ENCODE peak calls at places on chromosomes 5 and 9, in eight cellular contexts. D is fibroblast of pulmonary artery, Q is BJ, C is GM23338, E is GM12865, Y is AG09309, K is cardiac muscle cell, R is HCT116. H is an unnamed sample.

GRCh38 chr9:127305450-127306226 is 41.1 kb downstream of the GARNL3 start:
- DNase-seq in D (no peak), Q (no peak), C (peak), E (peak), Y (no peak), K (no peak), R (peak), H (no peak)

GRCh38 chr5:6757414-6757969 is 44.3 kb downstream of the TENT4A start:
- DNase-seq in D (no peak), Q (no peak), C (no peak), E (no peak), Y (no peak), K (no peak), R (no peak), H (no peak)

GRCh38 chr9:129623331-129623730 is 2.4 kb upstream of the C9orf50 start:
- DNase-seq in D (peak), Q (no peak), C (no peak), E (no peak), Y (peak), K (peak), R (no peak), H (no peak)

GRCh38 chr9:131704195-131704983 is 35.5 kb downstream of the RAPGEF1 start:
- DNase-seq in D (no peak), Q (no peak), C (no peak), E (no peak), Y (no peak), K (no peak), R (no peak), H (no peak)

GRCh38 chr5:72353046-72353445 is 32.9 kb downstream of the PTCD2 start:
- DNase-seq in D (peak), Q (no peak), C (no peak), E (no peak), Y (peak), K (peak), R (no peak), H (peak)

GRCh38 chr9:113566011-113566711 is 102.6 kb downstream of the RGS3 start:
- DNase-seq in D (no peak), Q (no peak), C (no peak), E (no peak), Y (no peak), K (no peak), R (no peak), H (no peak)

GRCh38 chr9:73962792-73963191 is 534.3 kb upstream of the RORB start:
- DNase-seq in D (no peak), Q (no peak), C (no peak), E (no peak), Y (no peak), K (no peak), R (no peak), H (no peak)

GRCh38 chr9:71048271-71048670 is 73.2 kb downstream of the TRPM3 start:
- DNase-seq in D (no peak), Q (no peak), C (no peak), E (no peak), Y (no peak), K (no peak), R (no peak), H (no peak)

GRCh38 chr9:127937383-127938297 is at the start of gene DPM2:
- DNase-seq in D (peak), Q (no peak), C (peak), E (peak), Y (no peak), K (peak), R (peak), H (no peak)

GRCh38 chr5:30908356-30908755 is 285.1 kb upstream of the CDH6 start:
- DNase-seq in D (no peak), Q (no peak), C (no peak), E (no peak), Y (no peak), K (no peak), R (no peak), H (no peak)

GRCh38 chr5:113199122-113199905 is 222.7 kb downstream of the DCP2 start:
- DNase-seq in D (peak), Q (no peak), C (no peak), E (no peak), Y (no peak), K (peak), R (no peak), H (peak)

GRCh38 chr5:15003511-15003920 is 131.9 kb upstream of the ANKH start:
- DNase-seq in D (peak), Q (peak), C (peak), E (peak), Y (peak), K (peak), R (peak), H (peak)

GRCh38 chr5:6543830-6544560 is 88.8 kb downstream of the NSUN2 start:
- DNase-seq in D (no peak), Q (no peak), C (no peak), E (no peak), Y (no peak), K (no peak), R (no peak), H (no peak)

GRCh38 chr5:139186752-139187326 is 11.3 kb downstream of the SIL1 start:
- DNase-seq in D (no peak), Q (no peak), C (no peak), E (no peak), Y (no peak), K (no peak), R (no peak), H (no peak)

GRCh38 chr9:79053613-79054012 is 518.2 kb upstream of the TLE4 start:
- DNase-seq in D (no peak), Q (no peak), C (no peak), E (peak), Y (no peak), K (no peak), R (no peak), H (no peak)

GRCh38 chr9:123176230-123176629 is 92.2 kb downstream of the STRBP start:
- DNase-seq in D (peak), Q (peak), C (no peak), E (no peak), Y (peak), K (peak), R (no peak), H (no peak)

GRCh38 chr5:58499951-58500350 is 8.7 kb downstream of the GAPT start:
- DNase-seq in D (no peak), Q (no peak), C (no peak), E (no peak), Y (no peak), K (no peak), R (no peak), H (no peak)

GRCh38 chr9:89623925-89624420 is 19.2 kb downstream of the GADD45G start:
- DNase-seq in D (no peak), Q (no peak), C (no peak), E (no peak), Y (no peak), K (no peak), R (no peak), H (no peak)

GRCh38 chr5:91332267-91333044 is 50.7 kb downstream of the ARRDC3 start:
- DNase-seq in D (peak), Q (no peak), C (no peak), E (peak), Y (no peak), K (peak), R (peak), H (peak)

GRCh38 chr9:130142635-130143034 is 29.6 kb upstream of the NCS1 start:
- DNase-seq in D (no peak), Q (no peak), C (no peak), E (no peak), Y (no peak), K (no peak), R (no peak), H (no peak)

GRCh38 chr5:166594552-166594951 is 1696.9 kb upstream of the WWC1 start:
- DNase-seq in D (no peak), Q (no peak), C (no peak), E (no peak), Y (no peak), K (peak), R (no peak), H (no peak)

GRCh38 chr9:113387560-113388230 is 10.9 kb upstream of the HDHD3 start:
- DNase-seq in D (no peak), Q (no peak), C (no peak), E (no peak), Y (no peak), K (no peak), R (no peak), H (no peak)

GRCh38 chr9:119257592-119257991 is 111.6 kb downstream of the BRINP1 start:
- DNase-seq in D (no peak), Q (no peak), C (no peak), E (no peak), Y (no peak), K (no peak), R (no peak), H (no peak)

GRCh38 chr5:111697215-111697614 is 59.8 kb downstream of the NREP start:
- DNase-seq in D (peak), Q (no peak), C (no peak), E (no peak), Y (no peak), K (peak), R (no peak), H (no peak)

GRCh38 chr9:34493972-34494535 is 28.7 kb downstream of the ENHO start:
- DNase-seq in D (peak), Q (no peak), C (peak), E (peak), Y (no peak), K (peak), R (no peak), H (peak)

GRCh38 chr5:133996683-133997252 is 8.0 kb downstream of the VDAC1 start:
- DNase-seq in D (no peak), Q (no peak), C (peak), E (no peak), Y (no peak), K (peak), R (no peak), H (no peak)

DNA sequence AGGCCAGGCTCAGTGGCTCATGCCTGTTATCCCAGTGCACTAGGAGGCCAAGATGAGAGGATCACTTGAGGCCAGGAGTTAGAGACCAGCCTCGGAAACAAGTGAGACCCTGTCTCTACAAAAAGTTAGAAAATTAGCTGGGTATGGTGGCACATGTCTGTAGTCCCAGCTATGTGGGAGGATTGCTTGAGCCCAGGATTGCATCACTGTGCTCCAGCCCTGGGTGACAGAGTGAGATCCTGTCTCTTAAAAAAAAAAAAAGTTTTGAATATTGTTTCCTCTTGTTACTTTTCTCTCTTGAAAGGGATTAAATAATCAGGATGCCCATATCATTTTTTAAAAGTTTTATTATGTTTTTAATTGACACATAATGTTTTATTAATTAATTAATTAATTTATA is 7.6 kb downstream of the ARHGEF37 start:
- DNase-seq in D (peak), Q (no peak), C (no peak), E (no peak), Y (no peak), K (no peak), R (no peak), H (no peak)
- TF ChIP-seq CTCF in D (no peak), Q (no peak), C (no peak), E (no peak), Y (no peak), K (no peak), R (no peak), H (no peak)

GRCh38 chr5:65721050-65721774 is 697 bp downstream of the SGTB start:
- DNase-seq in D (peak), Q (no peak), C (peak), E (peak), Y (no peak), K (peak), R (no peak), H (peak)

GRCh38 chr5:65722575-65723424 is 795 bp downstream of the NLN start:
- DNase-seq in D (peak), Q (no peak), C (peak), E (peak), Y (no peak), K (peak), R (peak), H (peak)

GRCh38 chr5:65718576-65719310 is 3.2 kb downstream of the SGTB start:
- DNase-seq in D (no peak), Q (no peak), C (no peak), E (no peak), Y (no peak), K (no peak), R (no peak), H (no peak)

GRCh38 chr5:65727491-65728156 is 5.6 kb downstream of the NLN start:
- DNase-seq in D (no peak), Q (no peak), C (no peak), E (peak), Y (no peak), K (no peak), R (no peak), H (no peak)

DNA sequence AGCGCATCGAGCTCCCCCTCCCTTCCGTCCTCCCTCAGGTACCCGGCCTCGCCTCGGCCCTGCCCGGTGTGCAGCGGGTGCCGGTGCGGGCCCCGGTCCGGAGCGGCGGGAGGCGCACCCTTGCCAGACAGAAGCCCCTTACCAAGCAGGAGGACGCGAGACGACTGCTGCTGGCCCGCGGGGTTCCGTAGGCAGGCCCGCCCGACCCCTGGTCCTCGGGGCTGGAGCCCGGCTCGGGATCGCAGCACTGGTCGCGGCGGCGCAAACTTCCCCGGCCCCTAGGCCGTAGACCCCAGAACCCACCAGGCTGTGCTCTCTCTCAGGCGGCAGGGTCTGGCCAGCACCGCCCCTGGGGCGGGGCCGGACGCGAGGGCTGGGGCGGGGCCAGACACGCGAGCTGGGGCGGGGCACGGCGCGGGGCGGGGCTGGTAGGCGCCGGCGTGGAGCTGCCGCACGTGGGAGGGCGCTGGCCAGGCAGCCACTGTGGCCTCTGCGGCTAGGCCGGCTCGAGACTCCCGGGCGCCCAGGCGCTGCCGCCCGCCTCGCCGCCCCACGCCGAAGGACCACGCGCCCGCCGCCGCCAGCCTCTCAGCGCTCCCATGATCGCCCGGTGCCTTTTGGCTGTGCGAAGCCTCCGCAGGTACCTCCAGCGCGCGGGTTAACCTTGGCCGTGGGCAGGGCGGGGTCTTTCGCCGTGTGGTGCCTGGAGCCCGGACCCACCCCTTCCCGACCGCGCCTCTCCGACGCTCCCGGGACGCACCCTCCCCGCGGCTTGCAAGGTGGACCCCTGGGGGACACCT is at the start of the genes NLN and SGTB:
- DNase-seq in D (peak), Q (no peak), C (peak), E (peak), Y (no peak), K (peak), R (peak), H (no peak)
- TF ChIP-seq CTCF in D (no peak), Q (no peak), C (no peak), E (no peak), Y (no peak), K (no peak), R (no peak), H (no peak)

DNA sequence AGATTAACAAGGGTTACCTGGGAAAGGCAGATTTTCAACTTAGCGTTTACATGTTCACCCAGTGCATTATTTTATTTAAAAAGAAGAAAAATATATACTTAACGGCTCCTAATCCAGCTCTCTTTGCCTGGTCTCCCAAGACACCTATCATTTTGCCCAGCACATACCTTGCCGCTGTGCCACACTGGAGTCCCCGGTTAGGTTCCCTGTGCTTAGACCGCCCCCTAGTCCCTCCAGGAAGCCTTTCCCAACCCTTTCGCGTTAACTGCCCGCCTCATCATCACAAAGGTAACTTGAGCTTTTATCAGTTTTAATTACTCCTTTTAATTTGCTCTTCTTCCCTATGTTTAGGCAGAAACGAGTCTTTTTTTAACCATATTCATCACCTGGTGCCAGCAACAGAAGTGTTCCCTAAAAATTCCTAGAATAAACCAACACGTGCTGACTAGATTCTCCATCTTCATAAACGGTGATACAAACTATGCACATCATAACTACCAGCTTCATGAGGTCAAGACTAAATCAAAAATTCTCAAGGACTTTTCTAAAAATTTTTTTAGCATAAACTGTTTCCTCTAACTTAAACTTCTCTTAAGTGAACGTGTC is 19.7 kb downstream of the DNAJA1 start:
- DNase-seq in D (peak), Q (no peak), C (peak), E (no peak), Y (no peak), K (peak), R (no peak), H (no peak)
- TF ChIP-seq CTCF in D (peak), Q (peak), C (peak), E (no peak), Y (no peak), K (peak), R (no peak), H (peak)

GRCh38 chr5:135944967-135945560 is 9.7 kb downstream of the LECT2 start:
- DNase-seq in D (peak), Q (peak), C (peak), E (peak), Y (peak), K (peak), R (peak), H (peak)
- TF ChIP-seq CTCF in D (peak), Q (peak), C (peak), E (peak), Y (peak), K (peak), R (peak), H (peak)

GRCh38 chr5:18037718-18038117 is 403.5 kb downstream of the TAF11L14 start:
- DNase-seq in D (no peak), Q (no peak), C (no peak), E (no peak), Y (no peak), K (no peak), R (no peak), H (no peak)

GRCh38 chr5:18048449-18048848 is 414.2 kb downstream of the TAF11L14 start:
- DNase-seq in D (no peak), Q (no peak), C (no peak), E (no peak), Y (no peak), K (no peak), R (no peak), H (no peak)

DNA sequence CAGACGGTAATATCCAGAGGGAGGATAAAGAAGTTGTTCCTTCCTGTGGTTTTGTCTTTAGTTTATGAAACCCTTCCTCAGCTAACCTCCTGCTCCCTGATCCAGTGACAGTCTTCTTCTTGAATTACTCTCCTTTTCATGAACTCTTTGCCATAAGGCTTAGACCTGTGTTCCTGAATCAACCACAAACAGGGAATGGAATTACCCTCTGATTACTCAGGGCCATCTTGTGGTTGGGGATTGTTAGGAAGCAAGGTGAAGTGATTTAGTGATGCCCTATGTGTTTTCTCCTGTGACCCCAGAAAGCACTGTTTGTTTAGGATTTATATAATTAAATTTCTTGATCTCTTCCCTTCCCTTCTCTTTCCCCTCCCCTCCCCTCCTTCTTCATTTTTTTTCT is 409.1 kb downstream of the TAF11L14 start:
- DNase-seq in D (no peak), Q (no peak), C (peak), E (no peak), Y (no peak), K (no peak), R (no peak), H (no peak)
- TF ChIP-seq CTCF in D (no peak), Q (no peak), C (peak), E (no peak), Y (no peak), K (no peak), R (no peak), H (no peak)

GRCh38 chr5:151523335-151523734 is 67.8 kb downstream of the FAT2 start:
- DNase-seq in D (peak), Q (no peak), C (peak), E (peak), Y (peak), K (peak), R (peak), H (no peak)

GRCh38 chr5:151517122-151517920 is 69.9 kb downstream of the SLC36A1 start:
- DNase-seq in D (no peak), Q (no peak), C (no peak), E (no peak), Y (no peak), K (no peak), R (no peak), H (no peak)

GRCh38 chr5:151520294-151520693 is 70.8 kb downstream of the FAT2 start:
- DNase-seq in D (no peak), Q (no peak), C (no peak), E (no peak), Y (no peak), K (no peak), R (no peak), H (no peak)
- TF ChIP-seq CTCF in D (no peak), Q (no peak), C (peak), E (no peak), Y (no peak), K (no peak), R (peak), H (no peak)

DNA sequence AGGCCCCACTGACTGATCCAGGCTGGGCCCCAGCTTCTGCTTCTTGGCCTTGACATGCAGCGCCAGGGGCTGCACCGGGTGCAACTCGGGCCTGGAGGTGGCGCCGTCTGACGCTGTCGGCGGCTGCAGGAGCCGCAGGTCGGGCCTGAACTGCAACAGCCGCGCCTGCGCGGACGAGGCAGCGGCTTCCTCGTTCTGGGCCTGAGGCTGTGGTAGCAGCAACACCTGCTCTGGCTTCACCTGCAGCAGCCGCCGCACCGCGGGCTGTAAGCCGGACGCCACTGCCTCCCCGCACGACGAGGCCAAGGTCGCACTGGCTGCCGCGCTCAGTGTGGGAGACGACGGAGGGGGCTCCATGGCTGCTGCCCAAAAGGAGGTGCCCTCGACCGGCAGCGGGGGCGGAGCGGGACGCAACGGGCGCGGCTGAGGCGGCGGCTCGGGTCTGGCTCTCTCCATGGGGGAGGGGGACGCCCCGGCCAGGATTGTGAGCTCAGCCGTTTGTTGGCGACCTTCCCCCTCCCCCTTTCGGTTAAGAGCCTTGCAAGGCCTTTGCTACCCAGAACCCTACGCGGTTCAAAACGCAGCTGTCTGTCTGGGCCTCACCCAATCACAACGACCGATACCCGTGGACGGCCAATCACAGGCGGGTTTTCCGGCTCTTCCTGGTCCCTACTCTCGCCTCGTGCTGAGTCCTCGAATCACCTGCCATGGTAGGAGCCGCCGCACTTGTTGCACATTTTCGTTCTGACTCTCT is 438 bp downstream of the SOX30 start:
- DNase-seq in D (peak), Q (no peak), C (peak), E (peak), Y (no peak), K (peak), R (no peak), H (no peak)
- TF ChIP-seq CTCF in D (peak), Q (peak), C (peak), E (peak), Y (peak), K (peak), R (no peak), H (no peak)